ENCODE peak calls at places on chromosomes 12 and 14, in nine cellular contexts. I is breast epithelium, T is body of pancreas, L is Daoy, S is gastrocnemius medialis, X is heart left ventricle, Z is thyroid gland, G is RWPE1, K is NCI-H1092. V is an unnamed sample.

GRCh38 chr14:105473677-105474477 is 744 bp upstream of the CRIP2 start:
- DNase-seq in I (peak; percentile 88), T (peak; percentile 92), L (peak; percentile 94), S (peak; percentile 58), X (peak; percentile 99), Z (peak; percentile 99), G (peak; percentile 93), K (peak; percentile 82), V (peak; percentile 94)

GRCh38 chr12:2311001-2311778 is 258.4 kb downstream of the CACNA1C start:
- DNase-seq in I (no peak), T (no peak), L (peak; percentile 57), S (no peak), X (no peak), Z (no peak), G (no peak), K (no peak), V (no peak)

GRCh38 chr12:96371787-96372699 is 28.2 kb downstream of the CDK17 start:
- DNase-seq in I (no peak), T (no peak), L (no peak), S (no peak), X (no peak), Z (no peak), G (no peak), K (no peak), V (no peak)

GRCh38 chr12:55899035-55899434 is 28.7 kb downstream of the PYM1 start:
- DNase-seq in I (no peak), T (no peak), L (no peak), S (no peak), X (no peak), Z (no peak), G (no peak), K (no peak), V (no peak)

GRCh38 chr14:30982583-30982982 is 42.9 kb upstream of the AP4S1 start:
- DNase-seq in I (no peak), T (no peak), L (no peak), S (no peak), X (no peak), Z (no peak), G (no peak), K (no peak), V (no peak)

GRCh38 chr12:126198516-126198915 is 1133.3 kb downstream of the AACS start:
- DNase-seq in I (no peak), T (no peak), L (no peak), S (no peak), X (no peak), Z (no peak), G (no peak), K (no peak), V (no peak)

GRCh38 chr12:25926536-25926935 is 31.9 kb upstream of the RASSF8 start:
- DNase-seq in I (no peak), T (no peak), L (no peak), S (no peak), X (no peak), Z (no peak), G (no peak), K (no peak), V (no peak)

GRCh38 chr12:112559784-112560183 is 141.0 kb downstream of the PTPN11 start:
- DNase-seq in I (no peak), T (no peak), L (no peak), S (no peak), X (no peak), Z (no peak), G (no peak), K (no peak), V (no peak)

GRCh38 chr14:77119852-77120251 is 21.7 kb downstream of the ZDHHC22 start:
- DNase-seq in I (no peak), T (no peak), L (no peak), S (no peak), X (no peak), Z (no peak), G (no peak), K (no peak), V (no peak)

GRCh38 chr14:72614365-72614764 is 279.5 kb downstream of the DPF3 start:
- DNase-seq in I (no peak), T (no peak), L (no peak), S (no peak), X (no peak), Z (no peak), G (no peak), K (no peak), V (no peak)

GRCh38 chr14:22898302-22898894 is 15.4 kb downstream of the REM2 start:
- DNase-seq in I (no peak), T (no peak), L (peak; percentile 65), S (no peak), X (no peak), Z (no peak), G (peak; percentile 70), K (no peak), V (no peak)

GRCh38 chr14:74614508-74615495 is 2.8 kb upstream of the LTBP2 start:
- DNase-seq in I (no peak), T (no peak), L (peak; percentile 42), S (no peak), X (no peak), Z (no peak), G (no peak), K (no peak), V (no peak)

GRCh38 chr12:49627752-49628360 is 4.5 kb downstream of the PRPF40B start:
- DNase-seq in I (no peak), T (no peak), L (peak; percentile 68), S (no peak), X (no peak), Z (no peak), G (peak; percentile 49), K (no peak), V (no peak)

GRCh38 chr12:72273851-72274284 is 1.7 kb downstream of the TRHDE start:
- DNase-seq in I (no peak), T (peak; percentile 78), L (no peak), S (no peak), X (no peak), Z (no peak), G (no peak), K (no peak), V (peak; percentile 52)

V was measured in Calu3.